ENCODE peak calls at places on chromosome 14, in eight cellular contexts. A is choroid plexus epithelial cell; S is brain microvascular endothelial cell; V is progenitor cell of endocrine pancreas; D is iPS-NIHi11; I is vagina; R is effector memory CD4-positive, alpha-beta T cell; W is NCI-H1436. M is an unnamed sample.

GRCh38 chr14:54902521-54903420 is at the start of gene GCH1:
- DNase-seq in A (peak), D (peak), R (peak), V (peak), W (peak), S (peak), I (no peak), M (no peak)

GRCh38 chr14:52031781-52032180 is 37.1 kb downstream of the NID2 start:
- DNase-seq in A (peak), V (no peak), R (no peak), D (no peak), S (peak), I (no peak), W (no peak), M (no peak)

GRCh38 chr14:75279739-75280447 is 1.3 kb downstream of the FOS start:
- DNase-seq in I (no peak), S (no peak), R (peak), D (no peak), W (no peak), A (peak), V (no peak), M (no peak)

GRCh38 chr14:26163761-26164160 is 434.1 kb downstream of the NOVA1 start:
- DNase-seq in A (peak), I (no peak), W (no peak), V (no peak), R (no peak), D (peak), S (peak), M (no peak)

GRCh38 chr14:79493081-79493652 is 718.1 kb downstream of the DIO2 start:
- DNase-seq in A (peak), V (no peak), D (no peak), W (no peak), R (no peak), I (no peak), S (no peak), M (no peak)

GRCh38 chr14:68638817-68639517 is 153.9 kb downstream of the ZFP36L1 start:
- DNase-seq in W (no peak), D (no peak), A (no peak), R (no peak), V (peak), I (peak), S (no peak), M (no peak)

GRCh38 chr14:92877757-92878431 is 45.1 kb upstream of the CHGA start:
- DNase-seq in W (no peak), D (peak), I (no peak), R (no peak), A (peak), S (no peak), V (no peak), M (no peak)

GRCh38 chr14:103638594-103638993 is 9.6 kb downstream of the KLC1 start:
- DNase-seq in V (no peak), A (no peak), S (no peak), D (no peak), W (no peak), I (no peak), R (no peak), M (no peak)

GRCh38 chr14:64723691-64724577 is 19.7 kb downstream of the PLEKHG3 start:
- DNase-seq in W (no peak), D (no peak), V (no peak), S (no peak), R (peak), A (no peak), I (no peak), M (peak)

GRCh38 chr14:104735830-104736642 is 12.0 kb downstream of the ADSS1 start:
- DNase-seq in A (peak), S (peak), V (no peak), D (no peak), R (no peak), W (no peak), I (no peak), M (peak)

GRCh38 chr14:85380891-85381290 is 149.1 kb upstream of the FLRT2 start:
- DNase-seq in D (no peak), W (no peak), V (no peak), A (peak), I (no peak), S (peak), R (no peak), M (no peak)

GRCh38 chr14:32331227-32331597 is 2.1 kb downstream of the AKAP6 start:
- DNase-seq in V (no peak), W (peak), D (no peak), R (no peak), S (no peak), A (no peak), I (no peak), M (peak)